ENCODE peak calls at places on chromosome 15, in six cellular contexts. S, Q, B, Y, V and I are unnamed samples.
A peak's percentile ranks its signal among the peaks of the same experiment; 100 is the strongest.

GRCh38 chr15:36778516-36778915 is 199.1 kb downstream of the CDIN1 start:
- DNase-seq in Y (no peak), B (no peak), Q (no peak), V (no peak), S (no peak), I (no peak)

GRCh38 chr15:94671845-94672524 is 440.6 kb downstream of the MCTP2 start:
- DNase-seq in V (no peak), Y (no peak), Q (peak; percentile 23), B (no peak), S (peak; percentile 53), I (no peak)

GRCh38 chr15:68196445-68197169 is 8.5 kb downstream of the CALML4 start:
- DNase-seq in Y (peak; percentile 40), S (no peak), B (no peak), Q (no peak), V (no peak), I (no peak)

GRCh38 chr15:52728899-52729298 is 49.7 kb upstream of the ATOSA start:
- DNase-seq in V (no peak), B (no peak), Q (no peak), S (no peak), Y (no peak), I (no peak)

GRCh38 chr15:73996267-73996666 is 1.8 kb downstream of the PML start:
- DNase-seq in B (no peak), Q (no peak), V (no peak), Y (no peak), S (no peak), I (no peak)

GRCh38 chr15:98525625-98526024 is 122.7 kb upstream of the IGF1R start:
- DNase-seq in S (peak; percentile 57), Y (no peak), V (no peak), B (no peak), Q (no peak), I (no peak)

GRCh38 chr15:91471410-91471993 is 371.4 kb downstream of the SV2B start:
- DNase-seq in B (no peak), Q (peak; percentile 53), Y (no peak), V (no peak), S (no peak), I (no peak)

GRCh38 chr15:66092053-66092976 is 161.2 kb downstream of the MEGF11 start:
- DNase-seq in V (no peak), S (no peak), B (no peak), Y (no peak), Q (no peak), I (no peak)

GRCh38 chr15:80695911-80696651 is 971 bp downstream of the ABHD17C start:
- DNase-seq in S (no peak), B (no peak), Y (peak; percentile 57), V (peak; percentile 69), Q (no peak), I (peak; percentile 79)
- TF ChIP-seq CTCF in S (no peak), B (peak; percentile 32), Y (peak; percentile 9), V (no peak), Q (no peak), I (no peak)

GRCh38 chr15:101277943-101278564 is 769 bp upstream of the SELENOS start:
- DNase-seq in S (no peak), Q (no peak), Y (no peak), B (no peak), V (no peak), I (no peak)
- H3K36me3 ChIP-seq in S (no peaks in the 10 kb centered on the region), Q (no peaks in the 10 kb centered on the region), Y (peaks cover 17% of the 10 kb centered on the region), B (peaks cover 49% of the 10 kb centered on the region), V (peaks cover 61% of the 10 kb centered on the region), I (peaks cover 8% of the 10 kb centered on the region)

DNA sequence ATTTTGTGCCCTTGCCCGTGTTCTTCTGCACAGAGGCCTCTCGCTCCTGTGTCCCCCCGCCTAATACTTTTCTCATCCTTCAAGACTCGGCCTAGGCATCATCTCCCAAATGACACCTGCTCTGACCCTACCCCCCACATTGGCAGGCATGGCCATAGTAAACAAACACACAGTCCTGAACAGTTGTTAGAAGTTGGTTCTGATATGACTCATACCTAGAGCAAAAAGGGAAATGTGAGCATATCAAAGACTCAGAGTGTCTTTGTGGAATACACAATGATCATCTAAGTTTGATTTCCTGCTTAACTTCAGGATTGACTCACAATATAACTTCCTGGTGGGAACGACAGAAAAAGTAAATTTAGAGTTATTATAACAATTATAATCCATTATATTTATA is 120.5 kb downstream of the POLR2M start:
- DNase-seq in Y (no peak), B (no peak), V (no peak), Q (no peak), S (no peak), I (no peak)
- H3K4me3 ChIP-seq in Y (no peak overlapping the region), B (no peak overlapping the region), V (no peak overlapping the region), Q (no peak overlapping the region), S (no peak overlapping the region), I (no peak overlapping the region)

GRCh38 chr15:41926184-41927056 is 32.6 kb upstream of the SPTBN5 start:
- DNase-seq in V (peak; percentile 45), B (no peak), Y (no peak), S (no peak), Q (no peak), I (peak; percentile 74)
- TF ChIP-seq CTCF in V (no peak), B (no peak), Y (no peak), S (no peak), Q (no peak), I (no peak)

GRCh38 chr15:80171787-80172186 is 19.0 kb downstream of the FAH start:
- DNase-seq in B (no peak), Y (peak; percentile 95), Q (no peak), S (no peak), V (no peak), I (no peak)

GRCh38 chr15:80174017-80174746 is 21.4 kb downstream of the FAH start:
- DNase-seq in B (peak; percentile 83), Y (peak; percentile 79), V (no peak), Q (no peak), S (no peak), I (no peak)

GRCh38 chr15:80170596-80170995 is 17.8 kb downstream of the FAH start:
- DNase-seq in V (no peak), S (no peak), Q (no peak), B (no peak), Y (no peak), I (no peak)

GRCh38 chr15:80173022-80173759 is 20.4 kb downstream of the FAH start:
- DNase-seq in Y (peak; percentile 93), S (peak; percentile 63), Q (peak; percentile 57), V (peak; percentile 85), B (peak; percentile 76), I (peak; percentile 82)

DNA sequence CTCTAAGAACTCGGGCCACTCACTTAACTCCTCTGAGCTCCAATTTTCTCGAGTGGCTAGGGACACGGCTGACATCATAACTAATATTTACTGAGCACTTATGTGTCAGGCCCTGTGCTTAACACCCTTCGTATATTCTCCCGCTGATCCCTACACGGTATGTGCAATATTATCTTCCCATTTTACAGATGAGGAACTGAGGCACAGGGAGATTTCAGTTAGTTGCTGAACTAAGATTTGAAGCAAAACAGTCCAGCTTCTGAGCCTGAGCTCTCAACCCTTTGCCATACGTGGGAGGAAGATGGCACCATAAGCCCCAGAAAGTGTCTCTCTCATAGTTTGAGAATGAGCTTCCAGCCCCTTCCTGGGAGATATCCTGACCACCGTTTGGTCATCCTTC is 19.6 kb downstream of the FAH start:
- DNase-seq in Y (no peak), V (no peak), B (no peak), Q (no peak), S (no peak), I (no peak)
- H3K36me3 ChIP-seq in Y (peaks cover 3% of the 10 kb centered on the region), V (peaks cover 18% of the 10 kb centered on the region), B (peaks cover 11% of the 10 kb centered on the region), Q (no peaks in the 10 kb centered on the region), S (no peaks in the 10 kb centered on the region), I (no peaks in the 10 kb centered on the region)